ENCODE peak calls at places on chromosomes 7 and 10, in eight cellular contexts. One of them, this sample, is unnamed.

GRCh38 chr10:3532644-3533043 is 252.4 kb downstream of the KLF6 start:
- DNase-seq in adipocyte: no peak
- DNase-seq in fibroblast of the aortic adventitia: no peak
- DNase-seq in lung microvascular endothelial cell: no peak
- DNase-seq in GM20000: no peak
- DNase-seq in activated T-helper 1 cell treated with anti-CD3 and anti-CD28 coated beads, Interleukin-2, amount 50 U/mL, for 16 hours: no peak
- DNase-seq in heart left ventricle: no peak
- DNase-seq in NCI-H345: no peak
- DNase-seq in this sample: no peak

GRCh38 chr10:104231784-104232612 is at the start of gene CFAP43:
- DNase-seq in fibroblast of the aortic adventitia: peak
- DNase-seq in heart left ventricle: peak
- DNase-seq in lung microvascular endothelial cell: peak
- DNase-seq in GM20000: peak
- DNase-seq in activated T-helper 1 cell treated with anti-CD3 and anti-CD28 coated beads, Interleukin-2, amount 50 U/mL, for 16 hours: peak
- DNase-seq in adipocyte: peak
- DNase-seq in NCI-H345: peak
- DNase-seq in this sample: peak

GRCh38 chr7:81299711-81300110 is 380.9 kb upstream of the SEMA3C start:
- DNase-seq in activated T-helper 1 cell treated with anti-CD3 and anti-CD28 coated beads, Interleukin-2, amount 50 U/mL, for 16 hours: no peak
- DNase-seq in GM20000: no peak
- DNase-seq in adipocyte: peak
- DNase-seq in NCI-H345: no peak
- DNase-seq in lung microvascular endothelial cell: peak
- DNase-seq in fibroblast of the aortic adventitia: no peak
- DNase-seq in heart left ventricle: no peak
- DNase-seq in this sample: no peak

GRCh38 chr7:45703373-45703821 is 129.2 kb downstream of the ADCY1 start:
- DNase-seq in NCI-H345: no peak
- DNase-seq in activated T-helper 1 cell treated with anti-CD3 and anti-CD28 coated beads, Interleukin-2, amount 50 U/mL, for 16 hours: no peak
- DNase-seq in fibroblast of the aortic adventitia: no peak
- DNase-seq in heart left ventricle: no peak
- DNase-seq in GM20000: no peak
- DNase-seq in lung microvascular endothelial cell: no peak
- DNase-seq in adipocyte: no peak
- DNase-seq in this sample: no peak

GRCh38 chr10:29277296-29277695 is 11.6 kb upstream of the LYZL1 start:
- DNase-seq in activated T-helper 1 cell treated with anti-CD3 and anti-CD28 coated beads, Interleukin-2, amount 50 U/mL, for 16 hours: no peak
- DNase-seq in GM20000: no peak
- DNase-seq in heart left ventricle: no peak
- DNase-seq in fibroblast of the aortic adventitia: no peak
- DNase-seq in lung microvascular endothelial cell: no peak
- DNase-seq in NCI-H345: no peak
- DNase-seq in adipocyte: no peak
- DNase-seq in this sample: no peak

GRCh38 chr10:37754538-37755323 is 102.7 kb downstream of the ZNF248 start:
- DNase-seq in adipocyte: peak
- DNase-seq in lung microvascular endothelial cell: peak
- DNase-seq in heart left ventricle: no peak
- DNase-seq in activated T-helper 1 cell treated with anti-CD3 and anti-CD28 coated beads, Interleukin-2, amount 50 U/mL, for 16 hours: no peak
- DNase-seq in fibroblast of the aortic adventitia: peak
- DNase-seq in NCI-H345: no peak
- DNase-seq in GM20000: peak
- DNase-seq in this sample: peak

GRCh38 chr10:3563298-3563697 is 221.7 kb downstream of the KLF6 start:
- DNase-seq in activated T-helper 1 cell treated with anti-CD3 and anti-CD28 coated beads, Interleukin-2, amount 50 U/mL, for 16 hours: no peak
- DNase-seq in lung microvascular endothelial cell: no peak
- DNase-seq in fibroblast of the aortic adventitia: no peak
- DNase-seq in NCI-H345: no peak
- DNase-seq in adipocyte: no peak
- DNase-seq in heart left ventricle: no peak
- DNase-seq in GM20000: no peak
- DNase-seq in this sample: no peak

GRCh38 chr7:56063882-56064625 is at the start of gene SUMF2:
- DNase-seq in heart left ventricle: peak
- DNase-seq in adipocyte: peak
- DNase-seq in GM20000: peak
- DNase-seq in activated T-helper 1 cell treated with anti-CD3 and anti-CD28 coated beads, Interleukin-2, amount 50 U/mL, for 16 hours: peak
- DNase-seq in NCI-H345: peak
- DNase-seq in fibroblast of the aortic adventitia: peak
- DNase-seq in lung microvascular endothelial cell: peak
- DNase-seq in this sample: peak

GRCh38 chr7:26843696-26844095 is 20.7 kb downstream of the SKAP2 start:
- DNase-seq in lung microvascular endothelial cell: peak
- DNase-seq in fibroblast of the aortic adventitia: peak
- DNase-seq in activated T-helper 1 cell treated with anti-CD3 and anti-CD28 coated beads, Interleukin-2, amount 50 U/mL, for 16 hours: no peak
- DNase-seq in adipocyte: no peak
- DNase-seq in heart left ventricle: no peak
- DNase-seq in NCI-H345: no peak
- DNase-seq in GM20000: no peak
- DNase-seq in this sample: no peak

GRCh38 chr10:12848439-12849173 is 152.9 kb downstream of the CCDC3 start:
- DNase-seq in fibroblast of the aortic adventitia: no peak
- DNase-seq in NCI-H345: no peak
- DNase-seq in heart left ventricle: no peak
- DNase-seq in lung microvascular endothelial cell: no peak
- DNase-seq in activated T-helper 1 cell treated with anti-CD3 and anti-CD28 coated beads, Interleukin-2, amount 50 U/mL, for 16 hours: no peak
- DNase-seq in adipocyte: no peak
- DNase-seq in GM20000: no peak
- DNase-seq in this sample: no peak

GRCh38 chr7:94584113-94584512 is 71.8 kb downstream of the SGCE start:
- DNase-seq in GM20000: no peak
- DNase-seq in fibroblast of the aortic adventitia: peak
- DNase-seq in lung microvascular endothelial cell: no peak
- DNase-seq in adipocyte: peak
- DNase-seq in heart left ventricle: no peak
- DNase-seq in NCI-H345: peak
- DNase-seq in activated T-helper 1 cell treated with anti-CD3 and anti-CD28 coated beads, Interleukin-2, amount 50 U/mL, for 16 hours: no peak
- DNase-seq in this sample: no peak

GRCh38 chr10:84530724-84531325 is 202.4 kb downstream of the CCSER2 start:
- DNase-seq in fibroblast of the aortic adventitia: no peak
- DNase-seq in lung microvascular endothelial cell: no peak
- DNase-seq in activated T-helper 1 cell treated with anti-CD3 and anti-CD28 coated beads, Interleukin-2, amount 50 U/mL, for 16 hours: no peak
- DNase-seq in adipocyte: no peak
- DNase-seq in GM20000: no peak
- DNase-seq in NCI-H345: no peak
- DNase-seq in heart left ventricle: no peak
- DNase-seq in this sample: no peak

GRCh38 chr10:25907247-25907646 is 26.8 kb upstream of the MYO3A start:
- DNase-seq in fibroblast of the aortic adventitia: no peak
- DNase-seq in adipocyte: no peak
- DNase-seq in activated T-helper 1 cell treated with anti-CD3 and anti-CD28 coated beads, Interleukin-2, amount 50 U/mL, for 16 hours: no peak
- DNase-seq in lung microvascular endothelial cell: no peak
- DNase-seq in heart left ventricle: no peak
- DNase-seq in NCI-H345: no peak
- DNase-seq in GM20000: no peak
- DNase-seq in this sample: no peak

GRCh38 chr7:28855538-28856217 is 102.5 kb downstream of the TRIL start:
- DNase-seq in NCI-H345: no peak
- DNase-seq in activated T-helper 1 cell treated with anti-CD3 and anti-CD28 coated beads, Interleukin-2, amount 50 U/mL, for 16 hours: no peak
- DNase-seq in adipocyte: peak
- DNase-seq in fibroblast of the aortic adventitia: peak
- DNase-seq in GM20000: no peak
- DNase-seq in lung microvascular endothelial cell: no peak
- DNase-seq in heart left ventricle: no peak
- DNase-seq in this sample: no peak

GRCh38 chr10:119217937-119218579 is 10.7 kb downstream of the GRK5 start:
- DNase-seq in heart left ventricle: no peak
- DNase-seq in adipocyte: peak
- DNase-seq in GM20000: no peak
- DNase-seq in NCI-H345: no peak
- DNase-seq in lung microvascular endothelial cell: no peak
- DNase-seq in fibroblast of the aortic adventitia: peak
- DNase-seq in activated T-helper 1 cell treated with anti-CD3 and anti-CD28 coated beads, Interleukin-2, amount 50 U/mL, for 16 hours: no peak
- DNase-seq in this sample: no peak

GRCh38 chr7:24587853-24588252 is 14.6 kb downstream of the PALS2 start:
- DNase-seq in GM20000: no peak
- DNase-seq in heart left ventricle: no peak
- DNase-seq in fibroblast of the aortic adventitia: peak
- DNase-seq in lung microvascular endothelial cell: peak
- DNase-seq in NCI-H345: peak
- DNase-seq in adipocyte: no peak
- DNase-seq in activated T-helper 1 cell treated with anti-CD3 and anti-CD28 coated beads, Interleukin-2, amount 50 U/mL, for 16 hours: no peak
- DNase-seq in this sample: peak

This sample was measured in MM.1S.